ENCODE peak calls at places on chromosomes 5 and 9, in nine cellular contexts. N, R, M, Y, U, F, X, J and G are unnamed samples.
A peak's percentile ranks its signal among the peaks of the same experiment; 100 is the strongest.

GRCh38 chr9:132531187-132531586 is 51.2 kb upstream of the BARHL1 start:
- DNase-seq in N (no peak), R (no peak), M (no peak), Y (no peak), U (no peak), F (no peak), X (no peak), J (no peak), G (no peak)

GRCh38 chr5:142834504-142834903 is 64.3 kb downstream of the ARHGAP26 start:
- DNase-seq in N (no peak), R (no peak), M (no peak), Y (no peak), U (no peak), F (no peak), X (peak; percentile 49), J (no peak), G (no peak)

GRCh38 chr9:83231039-83231438 is 168.1 kb upstream of the RASEF start:
- DNase-seq in N (no peak), R (no peak), M (no peak), Y (no peak), U (no peak), F (no peak), X (no peak), J (no peak), G (no peak)

GRCh38 chr9:98832768-98833089 is 25.3 kb downstream of the GALNT12 start:
- DNase-seq in N (no peak), R (no peak), M (no peak), Y (no peak), U (no peak), F (no peak), X (no peak), J (no peak), G (no peak)

GRCh38 chr5:95923918-95924559 is 37.6 kb downstream of the ELL2 start:
- DNase-seq in N (no peak), R (no peak), M (no peak), Y (no peak), U (no peak), F (no peak), X (no peak), J (no peak), G (no peak)

GRCh38 chr5:107265268-107265667 is 405.5 kb downstream of the EFNA5 start:
- DNase-seq in N (no peak), R (no peak), M (no peak), Y (no peak), U (no peak), F (no peak), X (no peak), J (no peak), G (no peak)

GRCh38 chr5:218457-219289 is 553 bp downstream of the SDHA start:
- DNase-seq in N (no peak), R (no peak), M (no peak), Y (peak; percentile 52), U (peak; percentile 56), F (no peak), X (peak; percentile 56), J (peak; percentile 26), G (peak; percentile 83)

GRCh38 chr5:80187274-80187673 is 68.6 kb downstream of the SERINC5 start:
- DNase-seq in N (no peak), R (no peak), M (no peak), Y (no peak), U (no peak), F (no peak), X (no peak), J (no peak), G (no peak)

GRCh38 chr9:118321823-118322222 is 617.6 kb downstream of the TLR4 start:
- DNase-seq in N (no peak), R (no peak), M (no peak), Y (no peak), U (no peak), F (no peak), X (no peak), J (no peak), G (no peak)

GRCh38 chr9:35659340-35659739 is 1.2 kb downstream of the CCDC107 start:
- DNase-seq in N (no peak), R (no peak), M (no peak), Y (no peak), U (no peak), F (no peak), X (no peak), J (no peak), G (no peak)

GRCh38 chr9:35657327-35658143 is at the start of gene RMRP:
- DNase-seq in N (peak; percentile 99), R (peak; percentile 98), M (peak; percentile 99), Y (peak; percentile 98), U (peak; percentile 100), F (peak; percentile 88), X (peak; percentile 97), J (peak; percentile 100), G (peak; percentile 99)

GRCh38 chr9:35656841-35657326 is 935 bp downstream of the RMRP start:
- DNase-seq in N (no peak), R (no peak), M (no peak), Y (no peak), U (no peak), F (no peak), X (no peak), J (no peak), G (no peak)

GRCh38 chr9:35658894-35659220 is 765 bp downstream of the CCDC107 start:
- DNase-seq in N (no peak), R (no peak), M (no peak), Y (peak; percentile 57), U (no peak), F (no peak), X (no peak), J (peak; percentile 64), G (no peak)

DNA sequence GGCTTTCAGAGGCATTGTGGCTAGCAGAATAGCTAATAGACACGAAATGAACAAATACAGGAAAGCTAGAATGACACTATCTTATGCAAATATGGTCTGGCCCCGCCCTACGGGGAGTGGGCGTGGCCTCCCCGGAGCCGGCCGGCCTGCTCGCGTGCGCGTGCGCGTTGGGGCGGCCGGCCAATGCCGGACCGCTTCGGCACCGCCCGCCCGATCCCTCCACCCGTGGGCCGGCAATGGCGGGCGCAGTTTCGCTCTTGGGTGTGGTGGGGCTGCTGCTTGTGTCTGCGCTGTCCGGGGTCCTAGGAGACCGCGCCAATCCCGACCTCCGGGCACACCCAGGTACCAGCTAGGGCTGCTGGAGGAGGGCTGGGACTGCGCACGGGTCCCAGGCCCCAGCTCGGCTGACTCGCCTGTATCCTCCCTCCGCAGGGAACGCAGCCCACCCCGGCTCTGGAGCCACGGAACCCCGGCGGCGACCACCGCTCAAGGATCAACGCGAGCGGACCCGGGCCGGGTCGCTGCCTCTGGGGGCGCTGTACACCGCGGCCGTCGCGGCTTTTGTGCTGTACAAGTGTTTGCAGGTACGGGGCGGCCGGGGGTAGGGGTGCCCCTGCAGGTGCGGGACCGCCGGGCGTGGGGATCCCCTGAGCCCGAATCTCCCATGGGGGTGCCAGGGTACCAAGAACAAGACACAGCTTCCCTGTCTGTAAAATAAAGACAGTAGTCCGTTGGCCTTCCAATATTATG is at the start of gene CCDC107:
- DNase-seq in N (peak; percentile 88), R (no peak), M (no peak), Y (peak; percentile 90), U (peak; percentile 93), F (peak; percentile 83), X (peak; percentile 89), J (peak; percentile 88), G (peak; percentile 97)
- TF ChIP-seq CTCF in N (peak; percentile 37), R (peak; percentile 48), M (peak; percentile 58), Y (peak; percentile 44), U (peak; percentile 41), F (peak; percentile 97), X (no peak), J (peak; percentile 58), G (peak; percentile 79)

DNA sequence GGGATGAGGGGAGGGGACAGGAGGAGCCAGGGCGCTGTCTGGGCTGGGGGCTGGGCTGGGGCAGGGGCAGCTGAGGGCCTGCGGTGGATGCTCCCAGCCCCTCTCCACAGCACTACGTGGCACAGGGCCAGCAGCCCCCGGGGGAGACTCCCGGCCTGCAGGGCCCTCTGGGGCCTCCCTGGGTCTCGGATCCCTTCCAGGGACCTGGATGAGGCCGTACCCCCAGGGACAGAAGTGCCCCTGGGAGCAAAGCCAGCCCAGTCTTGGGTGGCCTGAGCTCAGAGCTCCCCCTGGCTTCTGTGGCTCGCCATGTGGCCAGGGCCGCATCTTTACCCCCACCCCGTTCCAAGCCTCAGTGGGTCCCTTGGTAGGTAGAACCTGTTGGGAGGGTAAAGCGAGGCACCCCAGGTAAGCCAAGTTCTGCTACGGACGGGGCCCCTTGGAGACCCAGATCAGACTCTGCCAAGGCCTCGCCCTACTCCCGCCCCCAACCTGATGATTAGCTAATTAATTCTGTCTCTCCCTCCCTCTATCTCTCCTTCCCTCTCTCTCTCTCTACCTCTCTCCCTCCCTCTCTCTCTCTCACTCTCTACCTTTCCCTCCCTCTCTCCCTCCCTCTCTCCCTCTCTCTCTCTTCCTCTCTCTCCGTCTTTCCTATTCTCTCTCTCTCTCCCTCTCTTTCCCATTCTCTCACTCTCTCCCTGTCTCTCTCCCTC is 24.3 kb downstream of the KCNT1 start:
- DNase-seq in N (no peak), R (no peak), M (no peak), Y (no peak), U (no peak), F (no peak), X (no peak), J (no peak), G (no peak)
- TF ChIP-seq CTCF in N (no peak), R (peak; percentile 18), M (no peak), Y (no peak), U (peak; percentile 9), F (no peak), X (no peak), J (no peak), G (no peak)

GRCh38 chr5:135484563-135485157 is 32.5 kb upstream of the TIFAB start:
- DNase-seq in N (no peak), R (no peak), M (no peak), Y (no peak), U (peak; percentile 30), F (no peak), X (no peak), J (no peak), G (no peak)

GRCh38 chr5:135486679-135487395 is 34.7 kb upstream of the TIFAB start:
- DNase-seq in N (no peak), R (no peak), M (no peak), Y (no peak), U (no peak), F (no peak), X (no peak), J (no peak), G (no peak)

GRCh38 chr5:135487839-135488514 is 35.8 kb upstream of the TIFAB start:
- DNase-seq in N (no peak), R (no peak), M (no peak), Y (no peak), U (no peak), F (no peak), X (no peak), J (no peak), G (no peak)

GRCh38 chr5:135488727-135489465 is 36.7 kb upstream of the TIFAB start:
- DNase-seq in N (peak; percentile 60), R (peak; percentile 21), M (no peak), Y (no peak), U (peak; percentile 79), F (no peak), X (no peak), J (peak; percentile 84), G (no peak)

GRCh38 chr5:135486131-135486530 is 34.0 kb upstream of the TIFAB start:
- DNase-seq in N (no peak), R (no peak), M (no peak), Y (no peak), U (no peak), F (no peak), X (no peak), J (no peak), G (no peak)
- TF ChIP-seq CTCF in N (no peak), R (no peak), M (no peak), Y (no peak), U (no peak), F (no peak), X (no peak), J (no peak), G (no peak)

GRCh38 chr5:138932171-138932810 is 57.2 kb upstream of the LRRTM2 start:
- DNase-seq in N (no peak), R (no peak), M (no peak), Y (no peak), U (no peak), F (no peak), X (peak; percentile 25), J (no peak), G (no peak)
- TF ChIP-seq CTCF in N (no peak), R (no peak), M (peak; percentile 3), Y (no peak), U (no peak), F (no peak), X (no peak), J (no peak), G (no peak)